ENCODE peak calls at places on chromosomes 6 and 20, in nine cellular contexts. J, T, H, M, L, I, O, F and Q are unnamed samples.

GRCh38 chr6:97215157-97215769 is 67.8 kb downstream of the MMS22L start:
- DNase-seq in J (peak; percentile 62), T (no peak), H (peak; percentile 10), M (no peak), L (no peak), I (no peak), O (no peak), F (peak; percentile 40), Q (peak; percentile 13)

GRCh38 chr6:141460743-141461484 is 671.8 kb upstream of the GJE1 start:
- DNase-seq in J (no peak), T (no peak), H (no peak), M (no peak), L (no peak), I (no peak), O (no peak), F (no peak), Q (no peak)

GRCh38 chr20:5080384-5080877 is 39.3 kb downstream of the PCNA start:
- DNase-seq in J (no peak), T (peak; percentile 73), H (peak; percentile 28), M (peak; percentile 93), L (no peak), I (no peak), O (peak; percentile 36), F (no peak), Q (no peak)

GRCh38 chr6:19866199-19866872 is 29.2 kb downstream of the ID4 start:
- DNase-seq in J (no peak), T (no peak), H (no peak), M (no peak), L (no peak), I (no peak), O (no peak), F (no peak), Q (no peak)

GRCh38 chr6:30885999-30886896 is 1.9 kb downstream of the DDR1 start:
- DNase-seq in J (peak; percentile 95), T (peak; percentile 59), H (no peak), M (peak; percentile 95), L (no peak), I (peak; percentile 17), O (peak; percentile 52), F (no peak), Q (peak; percentile 87)

GRCh38 chr6:55836481-55836880 is 38.9 kb downstream of the BMP5 start:
- DNase-seq in J (no peak), T (no peak), H (peak; percentile 25), M (no peak), L (no peak), I (no peak), O (no peak), F (no peak), Q (no peak)

GRCh38 chr20:41532935-41533334 is 85.2 kb downstream of the CHD6 start:
- DNase-seq in J (no peak), T (no peak), H (no peak), M (no peak), L (no peak), I (no peak), O (no peak), F (no peak), Q (no peak)

GRCh38 chr20:37630993-37631392 is 62.8 kb upstream of the CTNNBL1 start:
- DNase-seq in J (no peak), T (no peak), H (no peak), M (no peak), L (no peak), I (no peak), O (no peak), F (no peak), Q (no peak)

GRCh38 chr6:140490086-140490485 is 1115.6 kb upstream of the CITED2 start:
- DNase-seq in J (no peak), T (no peak), H (no peak), M (no peak), L (no peak), I (no peak), O (no peak), F (no peak), Q (no peak)

GRCh38 chr20:18279231-18279630 is 9.1 kb upstream of the ZNF133 start:
- DNase-seq in J (peak; percentile 11), T (no peak), H (no peak), M (no peak), L (no peak), I (no peak), O (no peak), F (no peak), Q (no peak)

GRCh38 chr6:156827382-156827781 is 50.2 kb downstream of the ARID1B start:
- DNase-seq in J (peak; percentile 31), T (no peak), H (no peak), M (no peak), L (no peak), I (no peak), O (no peak), F (no peak), Q (no peak)

GRCh38 chr20:58945967-58946631 is 35.0 kb upstream of the NELFCD start:
- DNase-seq in J (no peak), T (no peak), H (no peak), M (no peak), L (no peak), I (no peak), O (no peak), F (no peak), Q (no peak)

GRCh38 chr6:126888727-126889725 is 229.4 kb upstream of the RSPO3 start:
- DNase-seq in J (no peak), T (no peak), H (no peak), M (no peak), L (no peak), I (no peak), O (no peak), F (no peak), Q (no peak)

GRCh38 chr6:105588116-105588710 is 185.3 kb upstream of the PREP start:
- DNase-seq in J (no peak), T (no peak), H (no peak), M (no peak), L (no peak), I (no peak), O (no peak), F (no peak), Q (no peak)